ENCODE peak calls at places on chromosome 2, in eight cellular contexts. One of them, this sample, is unnamed.

GRCh38 chr2:237235383-237236095 is 149.8 kb downstream of the COPS8 start:
- DNase-seq in WTC11: no peak
- DNase-seq in endothelial cell: no peak
- DNase-seq in germinal center: no peak
- DNase-seq in Daoy: peak
- DNase-seq in neural crest cell: no peak
- DNase-seq in epithelial cell of esophagus: no peak
- DNase-seq in H7: no peak
- DNase-seq in this sample: peak

GRCh38 chr2:15557947-15558346 is 3.2 kb downstream of the NBAS start:
- DNase-seq in WTC11: no peak
- DNase-seq in endothelial cell: no peak
- DNase-seq in germinal center: no peak
- DNase-seq in Daoy: no peak
- DNase-seq in neural crest cell: no peak
- DNase-seq in epithelial cell of esophagus: peak
- DNase-seq in H7: no peak
- DNase-seq in this sample: no peak

GRCh38 chr2:151228847-151229497 is 32.7 kb downstream of the RBM43 start:
- DNase-seq in WTC11: no peak
- DNase-seq in endothelial cell: no peak
- DNase-seq in germinal center: no peak
- DNase-seq in Daoy: no peak
- DNase-seq in neural crest cell: no peak
- DNase-seq in epithelial cell of esophagus: peak
- DNase-seq in H7: no peak
- DNase-seq in this sample: no peak

GRCh38 chr2:233413529-233414272 is 59.4 kb downstream of the DGKD start:
- DNase-seq in WTC11: no peak
- DNase-seq in endothelial cell: no peak
- DNase-seq in germinal center: no peak
- DNase-seq in Daoy: peak
- DNase-seq in neural crest cell: no peak
- DNase-seq in epithelial cell of esophagus: peak
- DNase-seq in H7: no peak
- DNase-seq in this sample: peak

GRCh38 chr2:95359035-95359434 is 43.5 kb upstream of the FAHD2A start:
- DNase-seq in WTC11: no peak
- DNase-seq in endothelial cell: no peak
- DNase-seq in germinal center: no peak
- DNase-seq in Daoy: peak
- DNase-seq in neural crest cell: no peak
- DNase-seq in epithelial cell of esophagus: peak
- DNase-seq in H7: no peak
- DNase-seq in this sample: peak

GRCh38 chr2:145116834-145117233 is 596.9 kb upstream of the ZEB2 start:
- DNase-seq in WTC11: no peak
- DNase-seq in endothelial cell: no peak
- DNase-seq in germinal center: no peak
- DNase-seq in Daoy: no peak
- DNase-seq in neural crest cell: no peak
- DNase-seq in epithelial cell of esophagus: no peak
- DNase-seq in H7: no peak
- DNase-seq in this sample: no peak

GRCh38 chr2:150517951-150518680 is 30.6 kb upstream of the RND3 start:
- DNase-seq in WTC11: no peak
- DNase-seq in endothelial cell: no peak
- DNase-seq in germinal center: no peak
- DNase-seq in Daoy: peak
- DNase-seq in neural crest cell: no peak
- DNase-seq in epithelial cell of esophagus: no peak
- DNase-seq in H7: no peak
- DNase-seq in this sample: peak

GRCh38 chr2:238863749-238864206 is 15.9 kb downstream of the TWIST2 start:
- DNase-seq in WTC11: no peak
- DNase-seq in endothelial cell: no peak
- DNase-seq in germinal center: no peak
- DNase-seq in Daoy: peak
- DNase-seq in neural crest cell: no peak
- DNase-seq in epithelial cell of esophagus: no peak
- DNase-seq in H7: no peak
- DNase-seq in this sample: no peak

GRCh38 chr2:144520718-144521487 is 984 bp upstream of the ZEB2 start:
- DNase-seq in WTC11: no peak
- DNase-seq in endothelial cell: no peak
- DNase-seq in germinal center: no peak
- DNase-seq in Daoy: no peak
- DNase-seq in neural crest cell: no peak
- DNase-seq in epithelial cell of esophagus: no peak
- DNase-seq in H7: no peak
- DNase-seq in this sample: peak

GRCh38 chr2:189581354-189582139 is 961 bp upstream of the SLC40A1 start:
- DNase-seq in WTC11: peak
- DNase-seq in endothelial cell: peak
- DNase-seq in germinal center: peak
- DNase-seq in Daoy: peak
- DNase-seq in neural crest cell: no peak
- DNase-seq in epithelial cell of esophagus: peak
- DNase-seq in H7: peak
- DNase-seq in this sample: no peak

GRCh38 chr2:62306751-62307468 is 111.0 kb downstream of the B3GNT2 start:
- DNase-seq in WTC11: no peak
- DNase-seq in endothelial cell: no peak
- DNase-seq in germinal center: no peak
- DNase-seq in Daoy: peak
- DNase-seq in neural crest cell: no peak
- DNase-seq in epithelial cell of esophagus: peak
- DNase-seq in H7: no peak
- DNase-seq in this sample: no peak

This sample was measured in HCEC 1CT.